ENCODE peak calls at places on chromosomes 5 and 9, in six cellular contexts. Z is NCI-H446 treated with DMSO at 0.1 percent for 48 hours; K is activated CD4-positive, alpha-beta T cell treated with anti-CD3 and anti-CD28 coated beads for 4 hours; M is activated T-helper 1 cell treated with Interleukin-2 at 50 U/mL for 16 hours; E is progenitor cell of endocrine pancreas; J is COR-L47. T is an unnamed sample.
A peak's percentile ranks its signal among the peaks of the same experiment; 100 is the strongest.

GRCh38 chr5:142548739-142549275 is 137.1 kb downstream of the FGF1 start:
- DNase-seq in K (peak; percentile 21), Z (peak; percentile 68), E (peak; percentile 36), J (peak; percentile 52), M (no peak), T (peak; percentile 53)

GRCh38 chr9:29511680-29512079 is 1938.4 kb upstream of the C9orf72 start:
- DNase-seq in M (no peak), Z (no peak), E (no peak), K (no peak), J (no peak), T (no peak)

GRCh38 chr5:10201223-10201868 is 48.3 kb downstream of the ATPSCKMT start:
- DNase-seq in Z (no peak), J (no peak), M (no peak), K (no peak), E (no peak), T (no peak)

GRCh38 chr5:142807378-142807911 is 37.3 kb downstream of the ARHGAP26 start:
- DNase-seq in K (no peak), Z (no peak), M (no peak), E (no peak), J (no peak), T (no peak)

GRCh38 chr5:135481387-135481786 is 29.2 kb upstream of the TIFAB start:
- DNase-seq in M (no peak), Z (no peak), E (no peak), K (no peak), J (no peak), T (no peak)

GRCh38 chr9:126612329-126612812 is 1.4 kb upstream of the LMX1B start:
- DNase-seq in K (no peak), Z (no peak), M (no peak), J (no peak), E (no peak), T (no peak)

GRCh38 chr5:153546566-153546965 is 56.1 kb downstream of the GRIA1 start:
- DNase-seq in K (no peak), Z (no peak), J (no peak), E (no peak), M (no peak), T (no peak)

GRCh38 chr9:137444106-137444790 is 3.1 kb upstream of the ENTPD8 start:
- DNase-seq in Z (no peak), E (no peak), K (no peak), M (no peak), J (no peak), T (no peak)

GRCh38 chr5:96601811-96602244 is 60.3 kb upstream of the CAST start:
- DNase-seq in Z (peak; percentile 58), K (peak; percentile 74), M (no peak), J (peak; percentile 69), E (peak; percentile 29), T (peak; percentile 42)

GRCh38 chr9:127447416-127448111 is 3.6 kb downstream of the RPL12 start:
- DNase-seq in M (no peak), E (no peak), J (no peak), Z (no peak), K (no peak), T (no peak)

GRCh38 chr5:81105261-81105877 is 127.8 kb upstream of the CKMT2 start:
- DNase-seq in M (no peak), J (no peak), E (no peak), K (no peak), Z (no peak), T (no peak)

GRCh38 chr5:127176769-127177168 is 103.5 kb upstream of the C5orf63 start:
- DNase-seq in Z (peak; percentile 9), M (no peak), K (no peak), E (no peak), J (no peak), T (no peak)

GRCh38 chr5:14216902-14217301 is 73.8 kb downstream of the TRIO start:
- DNase-seq in M (no peak), K (no peak), E (no peak), J (no peak), Z (no peak), T (no peak)

GRCh38 chr9:132183134-132183533 is 21.3 kb downstream of the NTNG2 start:
- DNase-seq in J (no peak), Z (no peak), E (no peak), K (no peak), M (no peak), T (no peak)

GRCh38 chr5:55900068-55900467 is 48.9 kb downstream of the IL31RA start:
- DNase-seq in Z (no peak), E (no peak), K (no peak), M (no peak), J (no peak), T (no peak)

GRCh38 chr5:136629125-136629790 is 263.9 kb upstream of the TRPC7 start:
- DNase-seq in K (no peak), Z (no peak), E (no peak), J (no peak), M (no peak), T (no peak)

GRCh38 chr9:78567693-78568092 is 270.8 kb downstream of the PSAT1 start:
- DNase-seq in K (no peak), M (no peak), J (no peak), Z (no peak), E (no peak), T (no peak)

GRCh38 chr5:117261948-117262606 is 687.5 kb upstream of the SEMA6A start:
- DNase-seq in J (no peak), M (no peak), K (no peak), Z (no peak), E (no peak), T (no peak)

GRCh38 chr9:7209051-7209450 is 451.3 kb downstream of the KDM4C start:
- DNase-seq in E (no peak), Z (no peak), M (no peak), J (no peak), K (no peak), T (no peak)

GRCh38 chr9:131755541-131756198 is 15.8 kb upstream of the RAPGEF1 start:
- DNase-seq in K (peak; percentile 89), J (peak; percentile 84), M (peak; percentile 75), E (peak; percentile 81), Z (peak; percentile 47), T (peak; percentile 86)

GRCh38 chr9:76730795-76731194 is 33.4 kb upstream of the PCA3 start:
- DNase-seq in J (no peak), K (no peak), M (no peak), Z (no peak), E (no peak), T (no peak)

GRCh38 chr5:43700591-43700990 is 97.6 kb downstream of the NNT start:
- DNase-seq in J (no peak), K (no peak), M (no peak), Z (peak; percentile 50), E (no peak), T (no peak)

GRCh38 chr5:144003636-144004035 is 166.8 kb downstream of the YIPF5 start:
- DNase-seq in J (no peak), E (no peak), Z (no peak), K (no peak), M (no peak), T (no peak)

GRCh38 chr5:174418809-174419522 is 305.4 kb upstream of the MSX2 start:
- DNase-seq in J (no peak), K (no peak), M (no peak), Z (no peak), E (no peak), T (peak; percentile 68)

GRCh38 chr5:71924980-71925379 is 182.3 kb upstream of the MAP1B start:
- DNase-seq in Z (no peak), M (no peak), J (no peak), E (no peak), K (no peak), T (no peak)